ENCODE peak calls at places on chromosomes 16 and 17, in nine cellular contexts. M, Z, N, E, B, G, D, S and U are unnamed samples.

GRCh38 chr16:74439685-74440084 is 18.4 kb upstream of the CLEC18B start:
- DNase-seq in B (no peak), G (no peak), Z (no peak), D (no peak), M (no peak), E (no peak), N (no peak), S (no peak), U (no peak)

GRCh38 chr17:11996722-11997146 is 541 bp downstream of the ZNF18 start:
- DNase-seq in B (peak; percentile 70), M (no peak), E (peak; percentile 72), S (peak; percentile 76), N (peak; percentile 13), G (peak; percentile 55), Z (no peak), D (peak; percentile 63), U (peak; percentile 49)

GRCh38 chr16:49674255-49674980 is 181.5 kb downstream of the ZNF423 start:
- DNase-seq in Z (no peak), E (no peak), N (no peak), G (peak; percentile 19), M (no peak), D (no peak), S (no peak), B (no peak), U (no peak)

GRCh38 chr16:67499159-67499558 is 15.8 kb upstream of the AGRP start:
- DNase-seq in S (no peak), D (no peak), G (no peak), B (no peak), N (no peak), E (peak; percentile 63), Z (no peak), M (no peak), U (no peak)

GRCh38 chr16:11546522-11547485 is 39.9 kb downstream of the LITAF start:
- DNase-seq in N (no peak), Z (no peak), D (no peak), E (peak; percentile 65), G (peak; percentile 17), B (no peak), M (no peak), S (no peak), U (no peak)

GRCh38 chr17:66304304-66305174 is 2.1 kb downstream of the PRKCA start:
- DNase-seq in G (peak; percentile 59), E (peak; percentile 24), S (no peak), M (peak; percentile 64), B (peak; percentile 80), N (no peak), Z (peak; percentile 63), D (no peak), U (no peak)

GRCh38 chr17:73911726-73912359 is 267.6 kb upstream of the SDK2 start:
- DNase-seq in D (no peak), Z (no peak), S (no peak), B (no peak), E (no peak), M (no peak), G (no peak), N (no peak), U (no peak)

GRCh38 chr16:11914759-11915643 is 755 bp downstream of the GSPT1 start:
- DNase-seq in Z (peak; percentile 74), N (no peak), B (peak; percentile 63), S (peak; percentile 46), D (peak; percentile 64), M (peak; percentile 63), G (peak; percentile 23), E (peak; percentile 74), U (peak; percentile 72)

GRCh38 chr17:18315498-18316360 is 636 bp downstream of the SMCR8 start:
- DNase-seq in D (peak; percentile 25), N (no peak), M (no peak), G (no peak), Z (no peak), B (no peak), E (no peak), S (peak; percentile 20), U (no peak)

GRCh38 chr17:63113167-63113566 is 147.1 kb downstream of the TANC2 start:
- DNase-seq in S (no peak), G (peak; percentile 55), N (no peak), D (no peak), M (peak; percentile 31), E (no peak), B (peak; percentile 61), Z (no peak), U (no peak)

GRCh38 chr16:58047557-58048348 is 22.2 kb downstream of the MMP15 start:
- DNase-seq in B (peak; percentile 43), G (no peak), E (no peak), N (no peak), Z (peak; percentile 37), M (no peak), D (no peak), S (no peak), U (no peak)

GRCh38 chr16:58048914-58049696 is 23.6 kb downstream of the MMP15 start:
- DNase-seq in D (no peak), E (no peak), B (no peak), G (no peak), S (no peak), M (no peak), Z (no peak), N (no peak), U (no peak)

GRCh38 chr16:58049697-58050185 is 24.2 kb downstream of the MMP15 start:
- DNase-seq in D (no peak), Z (no peak), G (no peak), B (no peak), S (no peak), M (no peak), N (no peak), E (no peak), U (no peak)

GRCh38 chr16:58046936-58047335 is 21.4 kb downstream of the MMP15 start:
- DNase-seq in E (no peak), G (no peak), N (no peak), D (no peak), S (no peak), B (no peak), Z (no peak), M (no peak), U (no peak)

GRCh38 chr16:58048494-58048893 is 22.9 kb downstream of the MMP15 start:
- DNase-seq in S (no peak), N (no peak), M (no peak), E (no peak), G (no peak), B (no peak), Z (no peak), D (no peak), U (no peak)
- H3K4me1 ChIP-seq in S (no peaks in the 10 kb centered on the region), N (no peaks in the 10 kb centered on the region), M (peaks cover 12% of the 10 kb centered on the region), E (no peaks in the 10 kb centered on the region), G (no peaks in the 10 kb centered on the region), B (peaks cover 15% of the 10 kb centered on the region), Z (no peaks in the 10 kb centered on the region), D (no peaks in the 10 kb centered on the region), U (no peaks in the 10 kb centered on the region)

GRCh38 chr17:5466295-5466694 is 2.5 kb downstream of the DHX33 start:
- DNase-seq in S (no peak), N (no peak), G (no peak), E (no peak), B (no peak), D (no peak), M (no peak), Z (no peak), U (no peak)

GRCh38 chr17:5468075-5468473 is 708 bp downstream of the DHX33 start:
- DNase-seq in Z (peak; percentile 36), S (peak; percentile 10), N (no peak), G (no peak), B (peak; percentile 14), E (no peak), M (no peak), D (peak; percentile 27), U (no peak)

GRCh38 chr17:5467416-5467815 is 1.4 kb downstream of the DHX33 start:
- DNase-seq in S (no peak), Z (peak; percentile 54), B (no peak), E (peak; percentile 23), D (no peak), M (peak; percentile 11), N (no peak), G (no peak), U (no peak)

GRCh38 chr17:5464717-5465507 is 3.9 kb downstream of the DHX33 start:
- DNase-seq in E (no peak), M (no peak), S (no peak), D (no peak), N (no peak), G (no peak), Z (no peak), B (no peak), U (no peak)
- TF ChIP-seq EZH2phosphoT487 in E (no peak), M (no peak), S (no peak), D (no peak), N (no peak), G (no peak), Z (no peak), B (no peak), U (no peak)

DNA sequence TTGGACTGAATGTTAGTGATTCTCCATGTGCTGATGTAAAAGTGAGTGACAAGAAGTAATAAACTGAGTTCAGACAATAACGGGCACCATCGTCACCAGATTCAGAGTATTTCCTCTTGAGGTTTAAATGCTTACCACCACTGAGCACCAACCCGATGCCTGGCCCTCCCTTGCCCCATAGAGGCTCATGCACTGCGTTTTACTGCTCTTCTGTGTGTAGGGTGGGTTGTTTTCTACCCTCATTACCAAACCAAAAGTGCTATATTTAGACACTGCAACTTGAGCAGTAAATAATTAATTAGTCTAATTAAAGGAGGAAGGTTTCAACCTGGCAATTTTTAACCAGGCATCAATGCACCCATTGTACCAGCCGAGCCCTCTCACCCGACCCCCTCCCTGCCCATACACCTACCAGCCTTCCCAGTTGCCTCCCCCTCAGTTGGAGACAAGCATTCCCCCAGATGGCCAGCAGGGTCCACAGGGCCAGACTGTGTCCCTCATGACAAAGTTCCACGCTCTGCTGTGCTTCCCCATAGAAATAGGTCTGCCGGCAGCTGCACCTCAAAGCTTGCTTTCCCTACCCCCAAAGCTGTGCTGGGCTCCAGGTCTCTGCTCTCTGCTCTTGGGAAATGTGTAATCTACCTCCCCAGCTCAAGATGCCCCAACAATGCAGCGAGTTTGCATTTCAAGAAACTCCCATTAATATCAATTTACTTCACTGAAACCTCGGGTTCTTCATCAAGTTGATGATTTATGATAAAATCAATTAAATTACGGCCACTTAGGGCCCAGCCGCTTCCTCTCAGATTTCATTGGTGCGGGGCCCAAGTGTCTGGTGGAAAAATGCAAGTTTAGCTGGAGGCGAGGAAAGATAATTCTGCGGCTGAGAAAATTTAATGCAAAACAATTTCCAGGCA is 16.0 kb downstream of the HOXB4 start:
- DNase-seq in D (no peak), B (no peak), N (no peak), G (peak; percentile 15), S (no peak), M (no peak), E (peak; percentile 49), Z (no peak), U (no peak)
- H3K4me1 ChIP-seq in D (no peaks in the 10 kb centered on the region), B (peaks cover 53% of the 10 kb centered on the region), N (no peaks in the 10 kb centered on the region), G (peaks cover 4% of the 10 kb centered on the region), S (no peaks in the 10 kb centered on the region), M (no peaks in the 10 kb centered on the region), E (peaks cover 3% of the 10 kb centered on the region), Z (peaks cover 2% of the 10 kb centered on the region), U (peaks cover 35% of the 10 kb centered on the region)

DNA sequence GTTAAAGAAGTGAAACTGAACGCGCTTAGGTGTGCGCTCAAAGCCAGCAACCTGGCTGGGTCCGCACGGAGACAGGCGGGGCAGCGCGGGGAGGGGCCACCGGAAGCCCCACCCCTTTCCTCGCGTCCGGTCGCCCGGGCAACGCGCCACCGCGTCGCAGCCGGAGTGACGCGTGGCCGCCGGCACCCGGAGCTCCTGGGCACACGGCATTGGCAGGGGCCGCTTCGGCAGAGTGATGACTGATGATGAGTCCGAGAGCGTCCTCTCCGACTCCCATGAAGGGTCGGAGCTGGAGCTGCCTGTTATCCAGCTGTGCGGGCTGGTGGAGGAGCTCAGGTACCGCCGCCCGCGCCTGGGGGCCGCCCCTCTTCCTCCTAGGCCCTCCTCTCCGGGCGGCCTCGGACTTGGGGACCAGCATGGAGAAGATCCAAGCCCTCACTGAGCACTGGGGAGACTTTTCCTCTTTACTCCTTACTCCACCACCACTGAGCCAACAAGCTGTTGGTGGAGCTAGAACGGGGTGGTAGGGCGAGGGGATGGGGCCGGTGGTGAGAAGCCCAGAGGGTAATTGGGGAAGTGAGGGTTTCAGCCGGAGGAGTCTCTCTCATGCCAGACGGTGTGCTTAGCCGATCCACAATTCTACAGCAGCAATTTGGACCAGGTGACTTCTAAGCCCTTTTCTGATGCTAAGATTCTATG is 44.9 kb downstream of the PRSS54 start:
- DNase-seq in N (peak; percentile 63), Z (peak; percentile 96), M (peak; percentile 94), B (peak; percentile 92), G (peak; percentile 85), S (peak; percentile 85), D (peak; percentile 88), E (peak; percentile 95), U (peak; percentile 94)
- TF ChIP-seq EZH2phosphoT487 in N (no peak), Z (no peak), M (no peak), B (no peak), G (no peak), S (no peak), D (no peak), E (no peak), U (no peak)